ENCODE peak calls at places on chromosomes 11 and 22, in ten cellular contexts. B is ELR; E is NCI-H1105; O is adrenal gland; V is stimulated activated CD8-positive, alpha-beta memory T cell treated with anti-CD3 and anti-CD28 coated beads, Interleukin-4, amount 100 ng/mL, for 24 hours; R is hypothalamus; H is T-helper 2 cell; M is left cardiac atrium; K is neural crest cell; X is IMR-90. Z is an unnamed sample.

GRCh38 chr11:70174846-70175764 is 28.0 kb upstream of the FADD start:
- DNase-seq in V (no peak), X (no peak), B (no peak), K (peak; percentile 17), R (no peak), O (no peak), E (no peak), H (no peak), M (no peak), Z (no peak)

GRCh38 chr22:29813563-29813962 is 24.5 kb downstream of the ASCC2 start:
- DNase-seq in V (no peak), M (no peak), R (no peak), E (no peak), H (no peak), O (peak; percentile 44), K (no peak), B (peak; percentile 86), X (no peak), Z (no peak)

GRCh38 chr11:79052539-79052938 is 388.3 kb downstream of the TENM4 start:
- DNase-seq in R (no peak), V (no peak), H (no peak), K (no peak), X (no peak), B (no peak), O (no peak), M (no peak), E (peak; percentile 21), Z (no peak)

GRCh38 chr11:47524200-47524874 is 28.6 kb downstream of the CELF1 start:
- DNase-seq in B (peak; percentile 34), V (no peak), X (no peak), R (no peak), H (peak; percentile 43), E (no peak), K (no peak), O (peak; percentile 25), M (no peak), Z (peak; percentile 61)

GRCh38 chr11:86627776-86628455 is 44.5 kb downstream of the ME3 start:
- DNase-seq in M (peak; percentile 39), X (no peak), K (no peak), E (no peak), R (no peak), O (no peak), B (no peak), V (no peak), H (no peak), Z (peak; percentile 67)

GRCh38 chr11:28938091-28938490 is 829.9 kb downstream of the METTL15 start:
- DNase-seq in X (peak; percentile 13), B (no peak), K (no peak), E (no peak), O (no peak), V (no peak), H (no peak), R (no peak), M (no peak), Z (no peak)

GRCh38 chr11:109554951-109555350 is 133.0 kb downstream of the C11orf87 start:
- DNase-seq in M (no peak), K (no peak), R (no peak), B (no peak), O (no peak), E (no peak), V (no peak), H (no peak), X (no peak), Z (no peak)

GRCh38 chr11:34044664-34045485 is 6.7 kb upstream of the CAPRIN1 start:
- DNase-seq in B (peak; percentile 93), K (peak; percentile 14), O (peak; percentile 56), M (peak; percentile 32), R (no peak), E (no peak), V (no peak), X (peak; percentile 82), H (no peak), Z (no peak)

GRCh38 chr11:122984186-122985011 is 2.8 kb upstream of the BSX start:
- DNase-seq in R (no peak), M (no peak), O (no peak), K (no peak), B (peak; percentile 8), V (no peak), H (no peak), X (no peak), E (peak; percentile 59), Z (no peak)

GRCh38 chr22:39349506-39349966 is 255 bp upstream of the SYNGR1 start:
- DNase-seq in X (no peak), R (no peak), O (peak; percentile 26), E (peak; percentile 43), K (peak; percentile 44), M (peak; percentile 46), V (no peak), H (peak; percentile 13), B (peak; percentile 43), Z (peak; percentile 76)

GRCh38 chr22:31948002-31948401 is 3.7 kb downstream of the YWHAH start:
- DNase-seq in X (no peak), O (no peak), V (no peak), K (no peak), R (no peak), E (no peak), H (no peak), M (no peak), B (no peak), Z (no peak)

GRCh38 chr22:30908051-30908461 is 60.5 kb downstream of the MORC2 start:
- DNase-seq in M (no peak), H (no peak), K (no peak), R (no peak), X (no peak), B (no peak), V (no peak), E (no peak), O (no peak), Z (no peak)

GRCh38 chr11:105003151-105003550 is 19.8 kb downstream of the CASP5 start:
- DNase-seq in R (no peak), K (no peak), O (no peak), B (no peak), E (no peak), M (no peak), V (no peak), X (no peak), H (no peak), Z (no peak)

GRCh38 chr11:75435571-75435925 is 2.5 kb upstream of the KLHL35 start:
- DNase-seq in V (no peak), E (no peak), B (no peak), R (no peak), K (no peak), O (no peak), X (no peak), M (peak; percentile 14), H (no peak), Z (no peak)

GRCh38 chr11:67276821-67277230 is 10.6 kb downstream of the GRK2 start:
- DNase-seq in H (peak; percentile 65), B (peak; percentile 59), O (peak; percentile 39), E (no peak), R (no peak), V (peak; percentile 47), X (peak; percentile 45), M (peak; percentile 68), K (no peak), Z (peak; percentile 60)

GRCh38 chr22:46911341-46911740 is 148.9 kb downstream of the TBC1D22A start:
- DNase-seq in R (no peak), V (no peak), O (no peak), X (no peak), B (no peak), K (no peak), E (no peak), H (no peak), M (no peak), Z (no peak)

GRCh38 chr11:123536690-123537437 is 106.8 kb downstream of the GRAMD1B start:
- DNase-seq in E (no peak), V (no peak), H (no peak), R (no peak), X (no peak), K (no peak), B (peak; percentile 69), O (peak; percentile 86), M (no peak), Z (no peak)

GRCh38 chr22:44438481-44439131 is 59.4 kb downstream of the RTL6 start:
- DNase-seq in R (no peak), M (no peak), B (no peak), E (no peak), H (no peak), V (no peak), X (no peak), K (no peak), O (no peak), Z (no peak)

GRCh38 chr11:124278261-124278660 is 22.1 kb downstream of the OR8G5 start:
- DNase-seq in V (no peak), M (no peak), H (no peak), O (no peak), B (peak; percentile 27), R (no peak), X (peak; percentile 35), E (no peak), K (no peak), Z (no peak)

GRCh38 chr22:17117400-17117799 is 3.8 kb downstream of the TMEM121B start:
- DNase-seq in K (no peak), M (no peak), H (no peak), B (no peak), E (no peak), V (no peak), O (no peak), X (no peak), R (no peak), Z (no peak)

GRCh38 chr11:111633756-111634362 is 31.6 kb downstream of the SIK2 start:
- DNase-seq in H (peak; percentile 10), X (peak; percentile 35), R (no peak), O (no peak), V (no peak), M (no peak), E (no peak), B (peak; percentile 78), K (no peak), Z (no peak)

GRCh38 chr22:17243524-17243923 is 24.3 kb upstream of the ADA2 start:
- DNase-seq in X (no peak), O (peak; percentile 53), V (no peak), E (no peak), R (no peak), B (peak; percentile 35), K (no peak), M (no peak), H (peak; percentile 26), Z (no peak)

GRCh38 chr11:23956586-23956985 is 540.3 kb upstream of the LUZP2 start:
- DNase-seq in O (no peak), X (peak; percentile 56), K (no peak), M (no peak), B (peak; percentile 13), R (no peak), H (no peak), E (no peak), V (no peak), Z (no peak)

GRCh38 chr22:40469181-40469580 is 98.8 kb downstream of the SGSM3 start:
- DNase-seq in B (no peak), M (no peak), E (no peak), O (no peak), X (no peak), R (no peak), K (no peak), V (no peak), H (no peak), Z (no peak)

GRCh38 chr11:68149417-68149816 is 28.2 kb upstream of the CHKA start:
- DNase-seq in V (no peak), E (no peak), M (no peak), B (no peak), O (no peak), X (no peak), H (no peak), R (no peak), K (no peak), Z (no peak)

GRCh38 chr11:68970921-68971636 is 9.7 kb downstream of the MRGPRD start:
- DNase-seq in V (no peak), B (no peak), E (no peak), O (no peak), H (no peak), K (no peak), M (no peak), R (no peak), X (no peak), Z (no peak)

GRCh38 chr22:23248583-23248982 is 68.3 kb downstream of the BCR start:
- DNase-seq in H (peak; percentile 11), X (peak; percentile 63), B (no peak), K (no peak), M (no peak), R (no peak), O (no peak), V (no peak), E (no peak), Z (no peak)

Z was measured in left ventricle myocardium superior.